ENCODE peak calls at places on chromosomes 11 and 22, in nine cellular contexts. L is brain microvascular endothelial cell, Q is left lung, O is fibroblast of lung, D is endodermal cell, G is mesenchymal stem cell, W is lower lobe of right lung, N is RWPE2, K is GM23338. X is an unnamed sample.

GRCh38 chr11:114099392-114100178 is 40.1 kb downstream of the ZBTB16 start:
- DNase-seq in L (no peak), Q (no peak), O (no peak), D (no peak), G (peak; percentile 59), W (no peak), N (no peak), K (no peak), X (no peak)

GRCh38 chr11:13984616-13985474 is 22.3 kb downstream of the SPON1 start:
- DNase-seq in L (peak; percentile 8), Q (no peak), O (peak; percentile 85), D (no peak), G (peak; percentile 88), W (no peak), N (no peak), K (no peak), X (peak; percentile 61)

GRCh38 chr11:34439521-34440258 is 956 bp downstream of the CAT start:
- DNase-seq in L (no peak), Q (no peak), O (no peak), D (no peak), G (no peak), W (no peak), N (no peak), K (no peak), X (no peak)

GRCh38 chr11:44623716-44624491 is 58.4 kb downstream of the CD82 start:
- DNase-seq in L (no peak), Q (peak; percentile 24), O (peak; percentile 50), D (peak; percentile 40), G (no peak), W (no peak), N (no peak), K (no peak), X (no peak)

GRCh38 chr11:12539570-12539969 is 134.7 kb upstream of the TEAD1 start:
- DNase-seq in L (peak; percentile 88), Q (no peak), O (peak; percentile 94), D (no peak), G (peak; percentile 94), W (no peak), N (no peak), K (no peak), X (peak; percentile 95)

GRCh38 chr11:35174666-35175065 is 35.7 kb downstream of the CD44 start:
- DNase-seq in L (peak; percentile 74), Q (no peak), O (peak; percentile 92), D (no peak), G (peak; percentile 90), W (no peak), N (no peak), K (no peak), X (no peak)

GRCh38 chr11:82038151-82038550 is 695.5 kb downstream of the FAM181B start:
- DNase-seq in L (no peak), Q (no peak), O (no peak), D (no peak), G (no peak), W (no peak), N (no peak), K (no peak), X (peak; percentile 12)

GRCh38 chr11:100991541-100991940 is 138.1 kb downstream of the PGR start:
- DNase-seq in L (no peak), Q (no peak), O (peak; percentile 26), D (no peak), G (peak; percentile 30), W (no peak), N (no peak), K (no peak), X (peak; percentile 75)

GRCh38 chr22:38262051-38262795 is 10.6 kb downstream of the TMEM184B start:
- DNase-seq in L (no peak), Q (peak; percentile 63), O (peak; percentile 34), D (peak; percentile 90), G (no peak), W (peak; percentile 82), N (no peak), K (peak; percentile 85), X (peak; percentile 70)

GRCh38 chr22:33923660-33924246 is 3.5 kb upstream of the LARGE1 start:
- DNase-seq in L (peak; percentile 62), Q (peak; percentile 35), O (peak; percentile 59), D (peak; percentile 85), G (peak; percentile 73), W (no peak), N (no peak), K (peak; percentile 98), X (peak; percentile 60)

GRCh38 chr22:27761036-27761435 is 40.5 kb downstream of the MN1 start:
- DNase-seq in L (no peak), Q (no peak), O (no peak), D (no peak), G (no peak), W (no peak), N (no peak), K (no peak), X (no peak)

GRCh38 chr22:47324435-47324990 is 562.1 kb downstream of the TBC1D22A start:
- DNase-seq in L (no peak), Q (no peak), O (no peak), D (no peak), G (no peak), W (no peak), N (no peak), K (no peak), X (no peak)

GRCh38 chr11:72584293-72584921 is 89.8 kb downstream of the PDE2A start:
- DNase-seq in L (no peak), Q (peak; percentile 85), O (peak; percentile 13), D (peak; percentile 83), G (no peak), W (peak; percentile 86), N (peak; percentile 65), K (peak; percentile 87), X (peak; percentile 29)

GRCh38 chr11:69863544-69864200 is 44.5 kb upstream of the FGF3 start:
- DNase-seq in L (no peak), Q (peak; percentile 19), O (no peak), D (peak; percentile 45), G (no peak), W (peak; percentile 30), N (no peak), K (no peak), X (no peak)

DNA sequence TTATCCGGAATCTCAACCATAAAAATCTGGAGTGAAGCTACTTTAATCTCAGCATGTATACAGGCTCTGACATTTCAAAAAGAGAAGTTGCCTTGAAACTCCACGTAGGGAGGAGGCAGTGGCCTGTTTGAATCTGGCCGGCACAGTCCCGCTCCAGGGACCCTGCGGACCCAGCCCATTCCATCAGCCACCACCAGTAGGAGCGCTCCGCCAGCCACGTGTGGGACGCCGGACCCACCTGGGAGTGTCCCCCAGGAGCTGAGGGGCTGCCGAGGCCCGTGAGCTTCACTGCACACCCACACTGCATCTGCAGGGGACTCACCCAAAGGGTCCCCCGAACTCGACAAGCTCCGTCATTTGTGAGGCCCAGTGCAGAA is 1.8 kb upstream of the SYT8 start:
- DNase-seq in L (no peak), Q (no peak), O (no peak), D (peak; percentile 66), G (no peak), W (peak; percentile 47), N (no peak), K (peak; percentile 61), X (no peak)
- H3K4me3 ChIP-seq in L (no peak overlapping the region), Q (no peak overlapping the region), O (no peak overlapping the region), D (no peak overlapping the region), G (no peak overlapping the region), W (peak overlapping the region; percentile 30), N (no peak overlapping the region), K (peak overlapping the region; percentile 59), X (no peak overlapping the region)

GRCh38 chr11:21541226-21541625 is 651.7 kb upstream of the ANO5 start:
- DNase-seq in L (no peak), Q (no peak), O (no peak), D (no peak), G (no peak), W (no peak), N (no peak), K (no peak), X (no peak)
- H3K36me3 ChIP-seq in L (no peaks in the 10 kb centered on the region), Q (no peaks in the 10 kb centered on the region), O (no peaks in the 10 kb centered on the region), D (no peaks in the 10 kb centered on the region), G (no peaks in the 10 kb centered on the region), W (no peaks in the 10 kb centered on the region), N (no peaks in the 10 kb centered on the region), K (no peaks in the 10 kb centered on the region), X (no peaks in the 10 kb centered on the region)

DNA sequence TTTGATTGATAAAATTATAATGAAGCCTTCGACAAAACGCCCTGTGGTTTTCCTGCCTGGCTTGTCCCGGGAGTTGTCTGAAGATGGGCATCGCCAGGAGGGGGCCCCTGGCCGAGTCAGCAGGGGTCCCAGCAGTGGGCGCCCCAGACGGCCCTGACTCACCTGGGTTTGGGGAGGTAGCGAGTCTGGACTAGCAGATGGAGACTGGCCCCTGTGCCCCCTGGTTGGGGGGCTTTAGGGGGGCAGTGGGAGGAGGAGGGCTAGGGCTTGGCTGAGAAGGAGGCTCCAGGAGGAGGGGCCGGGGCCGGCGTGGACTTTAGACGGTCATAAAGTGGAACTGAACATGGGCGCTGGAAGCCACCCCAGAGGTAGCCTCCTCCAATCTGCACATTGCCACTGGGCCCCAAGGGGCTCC is 410 bp upstream of the LIF start:
- DNase-seq in L (no peak), Q (no peak), O (no peak), D (peak; percentile 48), G (no peak), W (no peak), N (no peak), K (no peak), X (no peak)
- H3K4me3 ChIP-seq in L (peak overlapping the region; percentile 88), Q (peak overlapping the region; percentile 47), O (peak overlapping the region; percentile 82), D (peak overlapping the region; percentile 78), G (peak overlapping the region; percentile 86), W (peak overlapping the region; percentile 59), N (no peak overlapping the region), K (peak overlapping the region; percentile 93), X (peak overlapping the region; percentile 60)

GRCh38 chr22:50252081-50253045 is 1.3 kb upstream of the HDAC10 start:
- DNase-seq in L (peak; percentile 55), Q (peak; percentile 76), O (peak; percentile 47), D (peak; percentile 92), G (peak; percentile 75), W (peak; percentile 83), N (no peak), K (peak; percentile 87), X (peak; percentile 49)

GRCh38 chr22:50255099-50255498 is 4.0 kb upstream of the HDAC10 start:
- DNase-seq in L (no peak), Q (no peak), O (no peak), D (no peak), G (no peak), W (no peak), N (no peak), K (no peak), X (no peak)

GRCh38 chr22:50253941-50254340 is 2.9 kb upstream of the HDAC10 start:
- DNase-seq in L (no peak), Q (no peak), O (no peak), D (no peak), G (no peak), W (no peak), N (no peak), K (no peak), X (no peak)

GRCh38 chr22:50251472-50252054 is 498 bp upstream of the HDAC10 start:
- DNase-seq in L (no peak), Q (no peak), O (no peak), D (no peak), G (no peak), W (no peak), N (no peak), K (peak; percentile 49), X (no peak)

DNA sequence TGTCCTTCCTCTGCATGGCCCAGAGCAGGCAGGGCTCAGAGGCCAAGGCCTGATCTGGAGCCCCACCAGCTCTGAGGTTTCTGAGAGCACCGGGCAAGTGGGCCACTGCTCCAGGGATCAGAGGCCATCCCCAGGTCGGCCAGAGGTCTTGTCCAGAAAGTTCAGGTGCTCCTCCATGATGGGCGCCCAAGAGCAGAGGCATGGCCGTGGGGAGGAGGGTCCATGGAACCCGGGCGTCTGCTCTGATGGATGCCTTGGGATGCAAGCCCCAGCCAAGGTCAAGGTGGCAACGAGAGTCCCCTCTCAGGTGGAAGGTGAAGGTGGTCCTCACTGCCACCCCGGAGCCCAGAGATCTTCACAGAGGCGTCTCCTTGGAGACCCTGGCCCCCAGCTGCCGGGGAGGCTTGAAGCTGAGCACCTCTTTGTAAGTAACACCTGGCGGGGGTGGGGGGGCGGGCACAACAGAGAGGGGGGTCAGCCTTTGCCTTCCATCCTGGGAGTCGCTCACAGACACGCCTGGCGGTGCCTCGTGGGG is 2.0 kb upstream of the HDAC10 start:
- DNase-seq in L (no peak), Q (no peak), O (no peak), D (no peak), G (no peak), W (no peak), N (no peak), K (no peak), X (no peak)
- H3K36me3 ChIP-seq in L (peaks cover 9% of the 10 kb centered on the region), Q (no peaks in the 10 kb centered on the region), O (peaks cover 29% of the 10 kb centered on the region), D (peaks cover 11% of the 10 kb centered on the region), G (peaks cover 77% of the 10 kb centered on the region), W (no peaks in the 10 kb centered on the region), N (peaks cover 5% of the 10 kb centered on the region), K (no peaks in the 10 kb centered on the region), X (peaks cover 15% of the 10 kb centered on the region)